ENCODE peak calls at places on chromosomes 13 and 19, in five cellular contexts. H is brain microvascular endothelial cell, B is suprapubic skin, G is esophagus muscularis mucosa, Y is right atrium auricular region. A is an unnamed sample. For H3K27me3, the result is how much of the 10 kb centered on the place peaks cover.

GRCh38 chr13:75442736-75443234 is 39.2 kb downstream of the TBC1D4 start:
- DNase-seq in B (no peak), G (no peak), Y (no peak), H (no peak), A (no peak)

GRCh38 chr13:102091231-102091630 is 310.6 kb downstream of the FGF14 start:
- DNase-seq in H (peak), Y (no peak), G (no peak), B (no peak), A (no peak)

GRCh38 chr13:110125613-110126272 is 181.2 kb downstream of the COL4A1 start:
- DNase-seq in Y (no peak), G (peak), B (no peak), H (no peak), A (peak)

GRCh38 chr13:28055362-28055761 is 45.0 kb downstream of the FLT3 start:
- DNase-seq in B (no peak), H (no peak), Y (no peak), G (no peak), A (no peak)

GRCh38 chr13:41060723-41061074 is 610 bp upstream of the WBP4 start:
- DNase-seq in B (peak), Y (peak), G (peak), H (no peak), A (no peak)

GRCh38 chr19:19261350-19262189 is 11.5 kb downstream of the TM6SF2 start:
- DNase-seq in B (no peak), H (no peak), Y (no peak), G (no peak), A (no peak)

GRCh38 chr13:103926118-103926517 is 859.9 kb upstream of the SLC10A2 start:
- DNase-seq in B (no peak), G (no peak), H (no peak), Y (no peak), A (no peak)

GRCh38 chr19:43501661-43502418 is 2.7 kb downstream of the PHLDB3 start:
- DNase-seq in B (no peak), H (no peak), Y (no peak), G (no peak), A (no peak)

GRCh38 chr19:42206871-42207755 is 10.4 kb downstream of the DEDD2 start:
- DNase-seq in G (no peak), B (no peak), H (peak), Y (no peak), A (no peak)

GRCh38 chr19:18332917-18333530 is 7.4 kb upstream of the PGPEP1 start:
- DNase-seq in G (no peak), Y (no peak), B (no peak), H (no peak), A (no peak)

GRCh38 chr19:5823579-5824281 is 15.8 kb downstream of the FUT6 start:
- DNase-seq in Y (no peak), G (no peak), H (no peak), B (no peak), A (no peak)

GRCh38 chr13:61339054-61339621 is 76.5 kb downstream of the PCDH20 start:
- DNase-seq in G (no peak), Y (no peak), B (no peak), H (no peak), A (no peak)

GRCh38 chr13:77896536-77896935 is 22.1 kb downstream of the EDNRB start:
- DNase-seq in G (no peak), Y (peak), B (no peak), H (peak), A (no peak)

GRCh38 chr13:88507909-88508308 is 836.7 kb downstream of the SLITRK5 start:
- DNase-seq in Y (no peak), G (no peak), B (no peak), H (no peak), A (no peak)

GRCh38 chr19:43560687-43561086 is 14.6 kb downstream of the XRCC1 start:
- DNase-seq in B (no peak), H (peak), G (no peak), Y (no peak), A (no peak)

GRCh38 chr19:51000426-51000825 is 978 bp downstream of the KLK8 start:
- DNase-seq in H (no peak), G (no peak), B (no peak), Y (no peak), A (no peak)

GRCh38 chr13:27953671-27954405 is 15.3 kb downstream of the CDX2 start:
- DNase-seq in Y (no peak), G (peak), B (peak), H (peak), A (no peak)

GRCh38 chr13:44293908-44294735 is 79.5 kb upstream of the SERP2 start:
- DNase-seq in H (no peak), B (no peak), Y (no peak), G (no peak), A (no peak)

GRCh38 chr19:5205388-5205787 is 135.2 kb downstream of the PTPRS start:
- DNase-seq in G (no peak), B (no peak), Y (no peak), H (no peak), A (no peak)

GRCh38 chr13:40974460-40975407 is 44.4 kb downstream of the ELF1 start:
- DNase-seq in H (peak), B (no peak), Y (no peak), G (no peak), A (no peak)

GRCh38 chr19:4380254-4380727 is 20.1 kb downstream of the SH3GL1 start:
- DNase-seq in Y (no peak), G (no peak), H (no peak), B (peak), A (no peak)

GRCh38 chr19:56687036-56687435 is 15.5 kb upstream of the ZNF835 start:
- DNase-seq in G (no peak), Y (no peak), B (no peak), H (no peak), A (no peak)

GRCh38 chr13:27918041-27918917 is 1.5 kb upstream of the PDX1 start:
- DNase-seq in B (no peak), Y (no peak), G (no peak), H (no peak), A (no peak)

GRCh38 chr13:25118371-25118770 is 22.4 kb downstream of the PABPC3 start:
- DNase-seq in H (no peak), Y (no peak), B (no peak), G (peak), A (no peak)

GRCh38 chr13:73794755-73795154 is 339.4 kb downstream of the KLF12 start:
- DNase-seq in H (no peak), G (no peak), B (no peak), Y (no peak), A (no peak)

GRCh38 chr13:81148822-81149221 is 807.9 kb upstream of the SPRY2 start:
- DNase-seq in H (no peak), B (no peak), G (no peak), Y (no peak), A (no peak)

GRCh38 chr13:96020155-96020575 is 33.0 kb downstream of the UGGT2 start:
- DNase-seq in Y (no peak), B (no peak), G (no peak), H (peak), A (no peak)

GRCh38 chr13:98351636-98352035 is 174.6 kb upstream of the RNF113B start:
- DNase-seq in H (no peak), G (no peak), Y (no peak), B (no peak), A (no peak)

GRCh38 chr13:42997381-42997780 is 5.3 kb upstream of the EPSTI1 start:
- DNase-seq in B (no peak), Y (no peak), G (no peak), H (peak), A (no peak)

GRCh38 chr19:33997690-33998089 is 174.6 kb upstream of the LSM14A start:
- DNase-seq in H (no peak), Y (no peak), G (no peak), B (no peak), A (no peak)
- TF ChIP-seq CTCF in H (peak), Y (peak), G (no peak), B (no peak), A (no peak)

GRCh38 chr19:29531458-29532025 is 5.7 kb downstream of the VSTM2B start:
- DNase-seq in H (no peak), B (peak), Y (no peak), G (no peak), A (no peak)

GRCh38 chr19:29529646-29530548 is 4.1 kb downstream of the VSTM2B start:
- DNase-seq in Y (no peak), G (no peak), H (no peak), B (peak), A (no peak)

GRCh38 chr19:29528946-29529645 is 3.3 kb downstream of the VSTM2B start:
- DNase-seq in H (no peak), G (no peak), B (no peak), Y (no peak), A (no peak)

GRCh38 chr19:29532097-29532496 is 6.3 kb downstream of the VSTM2B start:
- DNase-seq in B (no peak), Y (no peak), H (no peak), G (no peak), A (no peak)

DNA sequence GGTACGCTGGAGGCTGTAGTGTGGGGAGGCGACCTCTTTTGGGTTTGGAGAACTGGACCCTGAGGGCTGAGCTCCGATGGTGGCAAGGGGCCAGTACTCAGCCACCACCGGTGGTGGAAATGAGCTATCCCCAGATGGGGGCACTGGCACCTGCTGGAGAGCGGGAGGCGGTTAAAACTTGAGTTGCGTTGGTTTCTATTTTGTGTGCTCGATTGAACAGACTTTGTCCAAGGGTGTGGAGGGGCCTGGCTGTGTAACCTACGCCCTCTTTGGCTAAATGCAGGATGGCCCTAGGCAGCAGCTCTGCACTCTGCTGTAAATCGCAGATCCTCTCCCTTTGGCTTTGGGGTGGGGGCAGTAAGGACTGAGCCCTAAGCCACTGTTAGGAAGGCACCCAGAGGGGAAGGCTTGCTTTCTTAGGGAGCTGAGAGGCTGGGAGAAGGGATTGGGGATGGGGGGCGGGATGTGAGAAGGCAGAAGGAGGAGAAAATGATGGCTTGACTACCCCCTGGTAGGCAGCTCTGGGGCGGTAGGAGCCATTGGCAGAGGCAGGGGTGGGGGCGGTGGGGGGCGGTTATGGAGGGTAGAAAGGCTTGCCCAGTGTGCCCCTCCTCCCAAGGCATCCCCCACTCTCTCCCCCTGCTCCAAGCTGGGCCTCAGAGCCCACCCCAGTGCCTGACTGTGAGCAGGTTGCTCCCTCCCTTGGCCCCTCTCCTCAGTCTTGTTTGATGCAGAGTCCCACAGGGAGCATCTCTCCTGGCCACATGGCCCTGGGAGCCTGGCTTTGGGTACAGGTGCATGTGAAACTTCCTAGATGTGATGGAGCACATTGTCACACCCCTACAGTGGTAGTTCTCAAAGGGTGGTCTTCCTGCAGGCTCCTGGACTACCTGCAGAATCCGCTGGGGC is 5.0 kb downstream of the VSTM2B start:
- DNase-seq in B (peak), G (no peak), H (no peak), Y (no peak), A (no peak)
- H3K27me3 ChIP-seq in B (half or more), G (under half), H (half or more), Y (under half), A (under half)

DNA sequence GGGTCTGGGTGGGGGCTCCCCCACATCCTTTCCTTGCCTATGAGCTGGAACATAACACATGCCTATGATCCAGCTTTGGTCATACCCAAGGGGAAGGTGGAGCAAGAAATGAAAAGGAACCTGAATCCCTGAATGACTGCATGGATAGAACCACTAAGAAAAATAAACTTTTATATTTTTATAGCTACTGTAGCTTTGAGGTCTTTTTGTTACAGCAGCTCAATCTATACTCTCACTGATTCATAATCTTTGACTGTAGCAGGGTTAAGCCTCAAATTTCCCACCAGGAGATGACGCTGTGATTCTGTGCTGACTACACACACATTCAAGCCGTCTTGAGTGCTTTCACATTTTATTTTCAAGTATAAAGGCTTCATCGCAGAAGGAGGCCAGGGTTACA is 8.8 kb downstream of the PALM3 start:
- DNase-seq in H (no peak), G (no peak), Y (no peak), B (no peak), A (no peak)
- TF ChIP-seq CTCF in H (no peak), G (no peak), Y (no peak), B (no peak), A (no peak)

DNA sequence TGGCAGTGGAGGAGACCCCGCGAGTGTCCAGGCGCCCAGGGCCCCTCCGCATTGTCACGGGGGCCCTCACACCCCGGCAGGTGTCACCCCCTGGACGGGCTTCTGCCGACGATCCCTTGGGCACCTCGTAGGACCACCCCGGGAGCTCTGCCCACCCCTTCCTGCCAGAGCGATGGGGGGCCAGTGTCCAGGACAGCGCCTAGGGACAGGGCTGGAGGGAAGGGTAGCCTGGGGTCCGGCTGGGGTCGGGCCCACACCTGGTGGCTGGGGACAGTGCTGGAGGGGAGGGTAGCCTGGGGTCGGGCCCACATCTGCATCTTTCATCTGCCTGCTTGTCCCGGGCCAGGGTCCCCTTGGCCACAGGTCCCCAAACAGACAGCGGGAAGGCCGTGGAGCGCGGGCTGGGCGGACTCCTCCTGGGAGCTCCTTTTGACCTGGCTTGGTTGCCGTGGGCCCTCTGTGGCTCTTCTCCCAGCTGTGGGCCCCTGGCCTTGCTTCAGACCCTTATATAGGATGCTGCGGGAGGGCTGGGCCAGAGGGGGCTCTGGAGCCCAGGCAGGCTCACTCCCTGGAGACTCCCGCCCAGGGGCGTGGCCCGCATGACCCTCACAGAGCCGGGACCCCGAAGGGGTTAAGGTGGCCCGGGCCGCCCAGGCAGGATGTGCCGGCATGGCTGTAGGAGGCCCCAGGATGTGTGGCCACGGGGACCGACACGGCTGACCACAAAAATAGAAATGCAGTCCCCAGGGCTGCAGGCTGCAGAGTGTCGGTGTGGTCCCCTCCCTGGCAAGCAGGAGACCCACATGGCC is 74.1 kb upstream of the MCF2L start:
- DNase-seq in Y (no peak), B (no peak), H (no peak), G (no peak), A (no peak)
- H3K27me3 ChIP-seq in Y (under half), B (half or more), H (half or more), G (under half), A (under half)

DNA sequence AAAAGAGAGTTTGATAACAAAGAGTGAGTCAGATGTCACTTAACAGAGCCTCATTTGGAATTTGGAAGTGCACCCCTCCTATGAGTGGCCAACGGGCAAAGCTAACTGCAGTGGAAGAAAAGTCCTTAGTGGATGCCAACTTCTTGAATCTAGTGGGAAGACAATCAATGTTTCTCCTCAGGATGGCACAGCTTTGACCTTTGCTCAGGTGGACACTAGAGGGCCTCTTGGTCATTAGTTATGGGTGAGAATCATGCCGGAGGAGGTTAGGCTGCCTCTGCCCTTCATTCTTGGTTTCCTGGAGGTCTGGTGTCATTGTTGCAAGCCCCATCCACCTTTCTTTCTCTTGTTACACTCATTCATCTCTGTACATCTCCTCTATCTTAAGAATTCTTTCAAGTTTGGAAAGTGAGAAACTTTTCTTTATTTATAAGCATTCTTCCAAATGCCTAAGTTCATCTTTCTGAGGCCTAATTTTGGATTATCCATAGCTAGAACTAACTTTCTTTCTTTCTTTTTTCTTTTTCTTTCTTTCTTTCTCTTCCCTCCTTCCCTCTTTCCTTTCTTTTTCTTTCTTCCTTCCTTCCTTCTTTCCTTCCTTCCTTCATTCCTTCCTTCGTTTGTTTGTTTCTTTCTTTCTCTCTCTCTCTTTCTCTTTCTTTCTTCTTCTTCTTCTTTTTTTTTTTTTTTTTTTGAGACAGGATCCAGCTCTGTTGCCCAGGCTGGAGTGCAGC is 327.2 kb upstream of the TSHZ3 start:
- DNase-seq in G (peak), H (no peak), B (no peak), Y (no peak), A (no peak)
- TF ChIP-seq CTCF in G (no peak), H (no peak), B (no peak), Y (no peak), A (no peak)

GRCh38 chr19:46639356-46640061 is 3.5 kb upstream of the GNG8 start:
- DNase-seq in Y (no peak), B (peak), G (no peak), H (no peak), A (no peak)
- H3K27me3 ChIP-seq in Y (under half), B (under half), G (under half), H (under half), A (under half)

DNA sequence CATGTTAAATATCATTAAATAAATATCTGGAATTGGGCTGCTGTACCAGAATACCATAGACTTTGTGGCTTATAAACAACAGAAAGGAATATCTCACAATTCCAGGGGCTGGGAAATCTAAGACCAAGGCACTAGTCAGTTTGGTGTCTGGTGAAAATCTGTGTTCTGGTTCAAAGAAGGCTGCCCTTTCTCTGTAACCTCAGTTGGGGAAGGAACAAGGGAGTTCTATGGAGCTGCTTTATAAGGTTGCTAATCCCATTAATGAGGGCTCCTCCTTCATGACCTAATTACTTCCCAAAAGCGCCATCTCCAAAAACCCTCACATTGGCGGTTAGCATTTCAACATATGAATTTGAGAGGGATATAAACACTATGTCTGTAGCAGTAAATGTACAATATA is 480.9 kb downstream of the GPC5 start:
- DNase-seq in B (no peak), H (no peak), Y (no peak), G (no peak), A (no peak)
- TF ChIP-seq CTCF in B (no peak), H (no peak), Y (no peak), G (no peak), A (no peak)

GRCh38 chr19:13100031-13100588 is 2.5 kb downstream of the LYL1 start:
- DNase-seq in G (no peak), H (no peak), B (no peak), Y (no peak), A (no peak)

GRCh38 chr19:13102416-13102665 is 317 bp downstream of the LYL1 start:
- DNase-seq in Y (no peak), G (no peak), H (no peak), B (no peak), A (no peak)

GRCh38 chr19:13099073-13099999 is 3.3 kb downstream of the LYL1 start:
- DNase-seq in B (no peak), H (no peak), Y (no peak), G (no peak), A (no peak)

GRCh38 chr19:13101590-13102415 is 855 bp downstream of the LYL1 start:
- DNase-seq in H (no peak), Y (no peak), B (no peak), G (no peak), A (no peak)

DNA sequence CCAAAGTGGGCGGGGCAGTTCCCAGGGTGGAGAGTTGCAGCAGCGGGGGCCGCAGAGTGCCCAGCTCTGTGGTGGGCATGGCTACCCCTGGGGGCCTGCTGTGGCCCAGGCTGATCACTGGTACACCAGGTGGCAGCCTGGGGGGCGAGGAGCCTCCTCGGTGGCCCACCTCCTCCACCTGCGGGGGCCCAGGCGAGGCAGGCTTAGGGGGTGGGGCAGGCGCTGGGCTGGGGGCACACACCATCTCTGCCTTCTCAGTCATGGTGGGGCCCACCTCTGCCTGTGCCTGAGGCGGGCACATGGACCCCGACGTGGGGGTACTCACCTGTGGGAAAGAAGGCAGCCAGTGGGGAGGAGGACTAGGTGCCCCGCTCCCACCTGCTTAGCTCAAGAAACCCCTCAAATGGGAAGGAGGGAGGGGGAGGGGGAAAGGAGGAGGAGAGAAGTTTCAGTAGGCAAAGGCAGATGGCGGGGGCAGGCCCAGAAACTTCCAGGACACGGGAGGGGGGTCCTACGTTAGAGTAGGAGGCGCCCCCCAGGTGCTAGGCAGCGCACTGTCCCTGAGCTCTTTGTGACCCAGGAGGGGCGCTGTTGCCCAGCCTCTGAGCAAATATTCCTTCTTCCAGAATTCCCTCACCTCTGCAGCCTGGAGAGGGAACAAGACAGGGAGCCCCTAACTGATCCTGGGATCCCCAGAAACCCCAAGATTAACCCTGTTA is 1.6 kb downstream of the LYL1 start:
- DNase-seq in Y (no peak), H (no peak), B (no peak), G (no peak), A (no peak)
- H3K27me3 ChIP-seq in Y (under half), H (under half), B (under half), G (under half), A (under half)

A was measured in vagina.